ENCODE peak calls at places on chromosomes 16 and 17, in six cellular contexts. O is fibroblast of lung, E is GM23248, Q is HCT116, P is neural progenitor cell, M is MM.1S. H is an unnamed sample.

GRCh38 chr17:76485569-76485968 is 15.7 kb downstream of the RHBDF2 start:
- DNase-seq in O (no peak), E (peak; percentile 18), Q (no peak), P (no peak), M (peak; percentile 55), H (no peak)

GRCh38 chr17:68184816-68185436 is 62.9 kb upstream of the AMZ2 start:
- DNase-seq in O (no peak), E (no peak), Q (no peak), P (no peak), M (peak; percentile 47), H (no peak)

GRCh38 chr17:75109047-75109406 is 742 bp upstream of the ARMC7 start:
- DNase-seq in O (no peak), E (no peak), Q (no peak), P (peak; percentile 50), M (no peak), H (no peak)

GRCh38 chr17:41553176-41553575 is 18.7 kb downstream of the KRT9 start:
- DNase-seq in O (no peak), E (peak; percentile 54), Q (no peak), P (no peak), M (no peak), H (no peak)

GRCh38 chr17:82354804-82355308 is 4.2 kb upstream of the TEX19 start:
- DNase-seq in O (no peak), E (no peak), Q (no peak), P (no peak), M (no peak), H (no peak)

GRCh38 chr17:72926171-72926570 is 166.3 kb downstream of the SLC39A11 start:
- DNase-seq in O (no peak), E (no peak), Q (no peak), P (no peak), M (no peak), H (no peak)

GRCh38 chr17:57530508-57530907 is 214.6 kb downstream of the CCDC182 start:
- DNase-seq in O (no peak), E (peak; percentile 11), Q (no peak), P (no peak), M (no peak), H (no peak)

GRCh38 chr16:27499659-27500055 is 50.1 kb downstream of the GTF3C1 start:
- DNase-seq in O (no peak), E (no peak), Q (no peak), P (no peak), M (no peak), H (no peak)

GRCh38 chr16:84864266-84864955 is 44.6 kb downstream of the CRISPLD2 start:
- DNase-seq in O (no peak), E (no peak), Q (no peak), P (no peak), M (no peak), H (no peak)

GRCh38 chr17:45270828-45271418 is 9.0 kb upstream of the SPATA32 start:
- DNase-seq in O (no peak), E (peak; percentile 28), Q (no peak), P (peak; percentile 71), M (peak; percentile 18), H (peak; percentile 31)

GRCh38 chr17:74373838-74374606 is 6.7 kb downstream of the GPR142 start:
- DNase-seq in O (no peak), E (no peak), Q (no peak), P (no peak), M (no peak), H (no peak)

GRCh38 chr17:78675316-78675616 is 98.1 kb upstream of the DNAH17 start:
- DNase-seq in O (no peak), E (no peak), Q (no peak), P (no peak), M (no peak), H (no peak)

GRCh38 chr17:2070241-2071023 is 15.5 kb downstream of the HIC1 start:
- DNase-seq in O (no peak), E (no peak), Q (no peak), P (no peak), M (no peak), H (no peak)

GRCh38 chr17:7445011-7445927 is at the start of gene CHRNB1:
- DNase-seq in O (peak; percentile 20), E (peak; percentile 62), Q (peak; percentile 52), P (peak; percentile 96), M (no peak), H (no peak)
- TF ChIP-seq EZH2 in O (no peak), E (no peak), Q (no peak), P (no peak), M (no peak), H (no peak)

GRCh38 chr17:59688008-59688407 is 19.2 kb downstream of the PTRH2 start:
- DNase-seq in O (no peak), E (peak; percentile 68), Q (no peak), P (no peak), M (no peak), H (no peak)
- TF ChIP-seq EZH2 in O (no peak), E (no peak), Q (no peak), P (no peak), M (no peak), H (no peak)

GRCh38 chr17:39635614-39636176 is 1.2 kb upstream of the STARD3 start:
- DNase-seq in O (no peak), E (no peak), Q (no peak), P (no peak), M (no peak), H (no peak)

GRCh38 chr17:39632153-39632941 is 4.6 kb upstream of the STARD3 start:
- DNase-seq in O (no peak), E (no peak), Q (peak; percentile 80), P (no peak), M (no peak), H (peak; percentile 22)

GRCh38 chr17:39633570-39634183 is 3.3 kb upstream of the STARD3 start:
- DNase-seq in O (no peak), E (no peak), Q (no peak), P (no peak), M (no peak), H (no peak)

GRCh38 chr17:39636587-39636926 is 387 bp upstream of the STARD3 start:
- DNase-seq in O (no peak), E (no peak), Q (no peak), P (no peak), M (no peak), H (no peak)

DNA sequence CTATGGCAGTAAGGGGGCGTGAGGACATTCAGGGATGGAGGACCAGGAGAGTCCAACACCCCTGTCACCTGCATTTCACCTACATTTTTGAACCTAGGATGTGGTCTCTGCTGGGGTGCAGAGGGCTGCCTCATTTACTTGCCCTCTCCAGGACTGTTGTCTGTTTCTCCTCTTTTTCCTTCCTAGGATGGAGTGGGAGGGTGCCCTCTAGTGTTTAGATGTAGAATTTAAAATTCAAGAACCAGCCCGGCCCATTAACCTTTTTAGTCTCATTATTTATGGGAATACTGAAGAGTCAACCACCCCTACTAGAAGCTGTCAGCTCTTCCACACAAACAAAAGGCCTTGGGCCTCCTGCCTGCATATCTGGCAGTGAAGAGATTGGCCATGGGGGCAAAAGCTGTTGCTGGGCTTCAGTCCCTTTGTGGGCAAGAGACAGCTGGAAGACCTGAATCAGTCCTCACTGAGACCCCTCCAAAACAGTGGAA is 2.5 kb upstream of the STARD3 start:
- DNase-seq in O (peak; percentile 53), E (peak; percentile 76), Q (no peak), P (peak; percentile 68), M (peak; percentile 49), H (peak; percentile 55)
- TF ChIP-seq EZH2 in O (no peak), E (no peak), Q (no peak), P (no peak), M (no peak), H (no peak)

GRCh38 chr17:43906951-43907424 is 348 bp downstream of the MPP2 start:
- DNase-seq in O (no peak), E (peak; percentile 40), Q (no peak), P (no peak), M (no peak), H (no peak)
- TF ChIP-seq EZH2 in O (no peak), E (no peak), Q (no peak), P (peak; percentile 26), M (no peak), H (peak; percentile 73)

DNA sequence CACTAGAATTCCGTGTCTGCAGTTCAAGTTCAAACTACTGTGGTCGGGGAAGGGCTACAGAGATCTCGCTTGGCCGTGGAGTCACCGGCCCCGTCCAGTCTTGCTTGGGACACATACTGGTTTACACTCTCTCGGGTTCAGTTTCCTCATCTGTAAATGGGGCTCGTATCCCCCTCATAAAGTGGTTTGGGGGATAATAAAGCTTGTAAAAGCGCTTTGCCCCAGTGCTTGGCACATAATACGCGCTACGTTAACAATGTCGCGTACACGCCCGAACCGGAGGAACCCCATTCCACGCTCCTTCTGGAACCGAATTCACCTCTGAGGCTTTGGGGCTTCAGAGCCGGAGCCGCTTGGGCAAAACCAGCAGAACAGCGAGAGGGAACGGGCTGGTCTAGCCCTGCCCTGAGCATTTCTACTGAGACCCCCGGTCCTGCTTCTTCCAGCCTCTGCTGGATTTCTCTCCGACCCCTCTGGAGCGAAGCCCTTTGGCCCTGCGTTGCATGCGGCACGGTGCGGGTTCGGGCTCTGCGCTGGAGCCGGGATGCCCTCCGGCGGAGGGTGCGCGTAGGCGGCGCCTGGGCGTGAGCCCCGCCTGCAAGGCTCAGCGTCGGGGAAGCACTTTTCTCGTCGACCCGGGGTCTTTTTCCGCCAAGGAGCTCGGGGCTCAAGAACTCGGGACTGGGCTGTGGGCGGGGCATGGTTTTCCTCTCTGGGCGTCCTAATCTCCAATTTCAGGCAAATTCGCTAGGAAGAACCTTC is 26.1 kb upstream of the HOXB13 start:
- DNase-seq in O (no peak), E (no peak), Q (no peak), P (peak; percentile 77), M (no peak), H (no peak)
- TF ChIP-seq EZH2 in O (peak; percentile 51), E (peak; percentile 94), Q (no peak), P (peak; percentile 99), M (no peak), H (no peak)

DNA sequence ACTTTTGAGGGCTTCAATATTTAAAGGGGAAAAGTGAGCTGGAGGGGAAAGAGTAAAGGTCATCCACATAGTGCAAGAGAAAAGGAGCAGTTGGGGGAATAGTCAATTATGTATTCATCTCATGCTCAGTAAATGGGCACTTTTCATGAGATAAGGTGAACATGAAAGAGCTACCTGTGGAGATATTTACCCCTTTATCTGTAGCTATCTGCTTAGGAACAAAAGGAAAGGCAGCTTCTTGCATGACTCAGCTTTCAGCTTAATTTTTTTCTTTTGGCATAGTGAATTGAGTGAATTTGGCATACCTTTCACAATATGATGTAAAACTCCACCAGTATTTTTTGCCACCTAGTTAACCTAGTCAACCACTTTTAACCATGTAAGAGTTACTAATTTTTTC is 26.4 kb downstream of the CPD start:
- DNase-seq in O (no peak), E (peak; percentile 30), Q (peak; percentile 31), P (no peak), M (no peak), H (no peak)
- TF ChIP-seq EZH2 in O (no peak), E (no peak), Q (no peak), P (no peak), M (no peak), H (no peak)

H was measured in PC-3.